ENCODE peak calls at places on chromosome 16, in nine cellular contexts. One of them, this sample, is unnamed.

GRCh38 chr16:67015317-67015731 is 13.6 kb upstream of the CBFB start:
- DNase-seq in stomach: no peak
- DNase-seq in transverse colon: peak
- DNase-seq in H1: no peak
- DNase-seq in A549: no peak
- DNase-seq in ovary: peak
- DNase-seq in tibial nerve: no peak
- DNase-seq in esophagus muscularis mucosa: no peak
- DNase-seq in GM12878: no peak
- DNase-seq in this sample: peak

GRCh38 chr16:14109077-14109775 is 38.1 kb downstream of the MRTFB start:
- DNase-seq in stomach: no peak
- DNase-seq in transverse colon: no peak
- DNase-seq in H1: no peak
- DNase-seq in A549: no peak
- DNase-seq in ovary: no peak
- DNase-seq in tibial nerve: no peak
- DNase-seq in esophagus muscularis mucosa: no peak
- DNase-seq in GM12878: no peak
- DNase-seq in this sample: no peak

GRCh38 chr16:85863384-85863774 is 35.6 kb upstream of the IRF8 start:
- DNase-seq in stomach: no peak
- DNase-seq in transverse colon: no peak
- DNase-seq in H1: no peak
- DNase-seq in A549: no peak
- DNase-seq in ovary: no peak
- DNase-seq in tibial nerve: no peak
- DNase-seq in esophagus muscularis mucosa: no peak
- DNase-seq in GM12878: no peak
- DNase-seq in this sample: no peak

GRCh38 chr16:17744903-17745581 is 274.3 kb upstream of the XYLT1 start:
- DNase-seq in stomach: no peak
- DNase-seq in transverse colon: no peak
- DNase-seq in H1: peak
- DNase-seq in A549: no peak
- DNase-seq in ovary: no peak
- DNase-seq in tibial nerve: no peak
- DNase-seq in esophagus muscularis mucosa: no peak
- DNase-seq in GM12878: no peak
- DNase-seq in this sample: no peak

GRCh38 chr16:74666425-74667214 is at the start of gene RFWD3:
- DNase-seq in stomach: peak
- DNase-seq in transverse colon: peak
- DNase-seq in H1: peak
- DNase-seq in A549: peak
- DNase-seq in ovary: peak
- DNase-seq in tibial nerve: peak
- DNase-seq in esophagus muscularis mucosa: peak
- DNase-seq in GM12878: peak
- DNase-seq in this sample: peak

GRCh38 chr16:14310519-14310991 is 239.4 kb downstream of the MRTFB start:
- DNase-seq in stomach: no peak
- DNase-seq in transverse colon: peak
- DNase-seq in H1: no peak
- DNase-seq in A549: peak
- DNase-seq in ovary: no peak
- DNase-seq in tibial nerve: no peak
- DNase-seq in esophagus muscularis mucosa: no peak
- DNase-seq in GM12878: peak
- DNase-seq in this sample: no peak

GRCh38 chr16:84766978-84767773 is 52.6 kb upstream of the CRISPLD2 start:
- DNase-seq in stomach: no peak
- DNase-seq in transverse colon: no peak
- DNase-seq in H1: no peak
- DNase-seq in A549: no peak
- DNase-seq in ovary: no peak
- DNase-seq in tibial nerve: no peak
- DNase-seq in esophagus muscularis mucosa: no peak
- DNase-seq in GM12878: no peak
- DNase-seq in this sample: peak

GRCh38 chr16:68074850-68075249 is 10.3 kb upstream of the NFATC3 start:
- DNase-seq in stomach: peak
- DNase-seq in transverse colon: peak
- DNase-seq in H1: no peak
- DNase-seq in A549: no peak
- DNase-seq in ovary: no peak
- DNase-seq in tibial nerve: no peak
- DNase-seq in esophagus muscularis mucosa: peak
- DNase-seq in GM12878: peak
- DNase-seq in this sample: no peak

GRCh38 chr16:66954097-66954659 is 6.9 kb upstream of the CES3 start:
- DNase-seq in stomach: peak
- DNase-seq in transverse colon: peak
- DNase-seq in H1: peak
- DNase-seq in A549: peak
- DNase-seq in ovary: peak
- DNase-seq in tibial nerve: peak
- DNase-seq in esophagus muscularis mucosa: no peak
- DNase-seq in GM12878: peak
- DNase-seq in this sample: peak

GRCh38 chr16:2475413-2476344 is 752 bp downstream of the TBC1D24 start:
- DNase-seq in stomach: peak
- DNase-seq in transverse colon: peak
- DNase-seq in H1: no peak
- DNase-seq in A549: peak
- DNase-seq in ovary: no peak
- DNase-seq in tibial nerve: no peak
- DNase-seq in esophagus muscularis mucosa: no peak
- DNase-seq in GM12878: no peak
- DNase-seq in this sample: no peak

GRCh38 chr16:75087040-75087979 is 29.3 kb downstream of the LDHD start:
- DNase-seq in stomach: no peak
- DNase-seq in transverse colon: peak
- DNase-seq in H1: no peak
- DNase-seq in A549: no peak
- DNase-seq in ovary: peak
- DNase-seq in tibial nerve: no peak
- DNase-seq in esophagus muscularis mucosa: no peak
- DNase-seq in GM12878: no peak
- DNase-seq in this sample: peak

DNA sequence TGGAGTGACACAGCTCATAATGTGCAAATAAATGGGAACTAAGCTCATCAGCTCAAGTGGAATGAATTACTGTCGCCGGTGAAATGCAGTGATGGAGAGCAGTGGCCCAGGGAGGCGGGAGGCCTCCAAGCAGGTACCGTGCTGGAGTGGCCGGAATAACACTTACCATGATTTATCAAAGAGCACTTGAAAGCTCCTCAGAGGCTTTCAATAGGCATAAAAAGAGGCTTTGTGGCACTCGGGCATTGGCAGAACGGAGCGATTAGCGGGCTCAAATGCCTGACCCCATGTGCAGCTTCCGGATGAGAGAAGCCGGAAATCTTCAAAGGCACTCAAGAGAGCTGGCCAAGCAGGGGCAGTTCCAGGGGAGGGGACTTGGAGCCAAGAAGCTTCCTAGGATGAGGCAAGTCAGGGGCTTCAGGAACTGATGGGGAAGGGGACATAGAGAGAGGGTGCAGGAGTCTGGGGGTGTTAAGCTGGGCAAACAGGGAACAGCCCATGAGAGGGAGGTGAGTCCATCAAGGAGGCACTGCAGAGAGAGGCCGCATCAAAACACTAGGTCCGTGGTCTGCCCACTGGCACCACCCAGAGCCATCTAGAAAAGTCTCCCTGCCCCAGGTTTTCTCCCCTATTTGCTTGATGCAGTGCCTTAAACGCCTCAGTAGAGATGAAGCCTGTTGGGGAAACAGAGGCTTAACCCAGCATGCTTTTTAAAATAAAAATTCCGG is 144.0 kb upstream of the IRX6 start:
- DNase-seq in stomach: no peak
- DNase-seq in transverse colon: no peak
- DNase-seq in H1: no peak
- DNase-seq in A549: no peak
- DNase-seq in ovary: no peak
- DNase-seq in tibial nerve: no peak
- DNase-seq in esophagus muscularis mucosa: no peak
- DNase-seq in GM12878: no peak
- DNase-seq in this sample: no peak
- TF ChIP-seq EP300 in stomach: no peak
- TF ChIP-seq EP300 in transverse colon: no peak
- TF ChIP-seq EP300 in H1: no peak
- TF ChIP-seq EP300 in A549: no peak
- TF ChIP-seq EP300 in ovary: no peak
- TF ChIP-seq EP300 in tibial nerve: no peak
- TF ChIP-seq EP300 in esophagus muscularis mucosa: no peak
- TF ChIP-seq EP300 in GM12878: no peak
- TF ChIP-seq EP300 in this sample: no peak

DNA sequence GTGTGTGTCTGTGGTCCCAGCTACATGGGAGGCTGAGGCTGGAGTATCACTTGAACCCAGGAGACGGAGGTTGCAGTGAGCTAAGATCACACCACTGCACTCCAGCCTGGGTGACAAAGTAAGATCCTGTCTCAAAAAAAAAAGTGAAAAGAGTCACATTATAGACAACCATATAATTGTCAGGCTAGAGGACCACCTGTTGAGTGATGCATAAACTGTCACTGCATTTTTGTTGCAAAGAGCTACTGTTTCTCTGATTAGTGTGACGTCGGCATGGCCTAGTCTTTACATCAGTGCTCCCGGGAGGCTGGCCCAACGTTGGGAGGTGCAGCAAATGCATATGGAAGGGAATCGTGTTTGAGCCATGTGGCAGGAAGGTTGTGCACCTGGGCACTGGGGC is 50.2 kb downstream of the CLEC16A start:
- DNase-seq in stomach: no peak
- DNase-seq in transverse colon: no peak
- DNase-seq in H1: no peak
- DNase-seq in A549: no peak
- DNase-seq in ovary: no peak
- DNase-seq in tibial nerve: no peak
- DNase-seq in esophagus muscularis mucosa: no peak
- DNase-seq in GM12878: no peak
- DNase-seq in this sample: no peak
- TF ChIP-seq POLR2A in stomach: no peak
- TF ChIP-seq POLR2A in transverse colon: no peak
- TF ChIP-seq POLR2A in H1: no peak
- TF ChIP-seq POLR2A in A549: no peak
- TF ChIP-seq POLR2A in ovary: no peak
- TF ChIP-seq POLR2A in tibial nerve: no peak
- TF ChIP-seq POLR2A in esophagus muscularis mucosa: no peak
- TF ChIP-seq POLR2A in GM12878: no peak
- TF ChIP-seq POLR2A in this sample: no peak

DNA sequence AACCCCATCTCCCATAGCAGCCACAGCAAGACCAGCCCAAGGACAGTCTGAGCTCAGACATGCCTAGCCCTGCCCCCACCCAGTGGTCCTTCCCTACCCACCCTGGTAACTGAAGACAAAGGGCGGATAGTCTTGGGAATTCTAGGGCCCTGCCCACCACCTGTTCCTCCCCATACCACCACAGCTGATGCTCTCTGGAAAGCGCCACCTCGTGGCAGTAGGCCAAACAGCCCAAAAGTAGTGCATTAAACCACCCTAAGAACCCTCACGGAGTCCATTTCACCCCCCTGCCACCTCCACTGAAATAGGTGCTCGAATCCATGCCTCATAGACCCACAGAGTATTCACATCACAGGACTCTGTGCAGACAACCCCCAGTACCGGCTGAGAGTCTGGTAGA is 1021.4 kb downstream of the CDH8 start:
- DNase-seq in stomach: no peak
- DNase-seq in transverse colon: no peak
- DNase-seq in H1: no peak
- DNase-seq in A549: no peak
- DNase-seq in ovary: no peak
- DNase-seq in tibial nerve: no peak
- DNase-seq in esophagus muscularis mucosa: no peak
- DNase-seq in GM12878: no peak
- DNase-seq in this sample: no peak
- TF ChIP-seq EP300 in stomach: no peak
- TF ChIP-seq EP300 in transverse colon: no peak
- TF ChIP-seq EP300 in H1: no peak
- TF ChIP-seq EP300 in A549: no peak
- TF ChIP-seq EP300 in ovary: no peak
- TF ChIP-seq EP300 in tibial nerve: no peak
- TF ChIP-seq EP300 in esophagus muscularis mucosa: no peak
- TF ChIP-seq EP300 in GM12878: no peak
- TF ChIP-seq EP300 in this sample: no peak

GRCh38 chr16:69822174-69822935 is 60.2 kb downstream of the WWP2 start:
- DNase-seq in stomach: no peak
- DNase-seq in transverse colon: peak
- DNase-seq in H1: no peak
- DNase-seq in A549: no peak
- DNase-seq in ovary: no peak
- DNase-seq in tibial nerve: no peak
- DNase-seq in esophagus muscularis mucosa: no peak
- DNase-seq in GM12878: no peak
- DNase-seq in this sample: no peak
- TF ChIP-seq POLR2A in stomach: no peak
- TF ChIP-seq POLR2A in transverse colon: no peak
- TF ChIP-seq POLR2A in H1: no peak
- TF ChIP-seq POLR2A in A549: no peak
- TF ChIP-seq POLR2A in ovary: no peak
- TF ChIP-seq POLR2A in tibial nerve: no peak
- TF ChIP-seq POLR2A in esophagus muscularis mucosa: no peak
- TF ChIP-seq POLR2A in GM12878: no peak
- TF ChIP-seq POLR2A in this sample: no peak

DNA sequence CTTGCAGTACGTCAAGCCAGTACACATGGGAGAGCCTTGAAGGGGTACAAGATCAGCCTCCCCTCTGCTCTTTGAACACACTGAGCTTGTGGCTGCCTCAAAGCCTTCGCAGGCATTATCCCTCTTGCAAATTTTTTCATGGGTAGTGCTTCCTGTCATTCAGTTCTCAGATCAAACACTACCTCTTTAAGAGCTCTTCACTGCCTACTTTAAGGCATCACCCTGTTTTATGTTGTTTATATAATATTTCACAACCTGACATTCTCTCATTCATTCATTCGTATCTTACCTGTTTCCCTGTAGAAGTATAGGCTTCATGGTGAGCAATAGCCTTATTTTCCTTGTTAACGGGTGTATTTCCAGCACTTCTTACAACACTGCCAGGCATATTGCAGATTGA is 269.1 kb downstream of the CDH13 start:
- DNase-seq in stomach: no peak
- DNase-seq in transverse colon: no peak
- DNase-seq in H1: no peak
- DNase-seq in A549: no peak
- DNase-seq in ovary: no peak
- DNase-seq in tibial nerve: no peak
- DNase-seq in esophagus muscularis mucosa: no peak
- DNase-seq in GM12878: no peak
- DNase-seq in this sample: no peak
- TF ChIP-seq EP300 in stomach: no peak
- TF ChIP-seq EP300 in transverse colon: no peak
- TF ChIP-seq EP300 in H1: no peak
- TF ChIP-seq EP300 in A549: no peak
- TF ChIP-seq EP300 in ovary: no peak
- TF ChIP-seq EP300 in tibial nerve: no peak
- TF ChIP-seq EP300 in esophagus muscularis mucosa: no peak
- TF ChIP-seq EP300 in GM12878: no peak
- TF ChIP-seq EP300 in this sample: no peak

GRCh38 chr16:89046491-89046890 is 47.2 kb upstream of the ACSF3 start:
- DNase-seq in stomach: no peak
- DNase-seq in transverse colon: no peak
- DNase-seq in H1: no peak
- DNase-seq in A549: no peak
- DNase-seq in ovary: no peak
- DNase-seq in tibial nerve: no peak
- DNase-seq in esophagus muscularis mucosa: no peak
- DNase-seq in GM12878: no peak
- DNase-seq in this sample: peak
- TF ChIP-seq POLR2A in stomach: no peak
- TF ChIP-seq POLR2A in transverse colon: no peak
- TF ChIP-seq POLR2A in H1: no peak
- TF ChIP-seq POLR2A in A549: no peak
- TF ChIP-seq POLR2A in ovary: no peak
- TF ChIP-seq POLR2A in tibial nerve: no peak
- TF ChIP-seq POLR2A in esophagus muscularis mucosa: no peak
- TF ChIP-seq POLR2A in GM12878: no peak
- TF ChIP-seq POLR2A in this sample: no peak

This sample was measured in sigmoid colon.